ENCODE peak calls at places on chromosomes 2 and 18, in six cellular contexts. One of them, this sample, is unnamed.

GRCh38 chr2:46977266-46977665 is 61.7 kb upstream of the MCFD2 start:
- DNase-seq in CD8-positive, alpha-beta memory T cell: no peak
- DNase-seq in GM23248: no peak
- DNase-seq in MM.1S: no peak
- DNase-seq in neural progenitor cell: no peak
- DNase-seq in small intestine: no peak
- DNase-seq in this sample: no peak

GRCh38 chr2:152154462-152154861 is 21.1 kb downstream of the STAM2 start:
- DNase-seq in CD8-positive, alpha-beta memory T cell: no peak
- DNase-seq in MM.1S: no peak
- DNase-seq in GM23248: no peak
- DNase-seq in small intestine: no peak
- DNase-seq in neural progenitor cell: no peak
- DNase-seq in this sample: no peak

GRCh38 chr2:173249661-173250641 is 104.7 kb upstream of the CDCA7 start:
- DNase-seq in small intestine: no peak
- DNase-seq in neural progenitor cell: peak
- DNase-seq in CD8-positive, alpha-beta memory T cell: no peak
- DNase-seq in MM.1S: no peak
- DNase-seq in GM23248: no peak
- DNase-seq in this sample: no peak

GRCh38 chr2:119264781-119265692 is 41.4 kb downstream of the STEAP3 start:
- DNase-seq in CD8-positive, alpha-beta memory T cell: no peak
- DNase-seq in small intestine: peak
- DNase-seq in MM.1S: peak
- DNase-seq in GM23248: peak
- DNase-seq in neural progenitor cell: peak
- DNase-seq in this sample: no peak

GRCh38 chr18:39935598-39935997 is 2019.4 kb upstream of the PIK3C3 start:
- DNase-seq in neural progenitor cell: no peak
- DNase-seq in small intestine: no peak
- DNase-seq in CD8-positive, alpha-beta memory T cell: no peak
- DNase-seq in GM23248: no peak
- DNase-seq in MM.1S: no peak
- DNase-seq in this sample: no peak

GRCh38 chr2:240839152-240840143 is 19.4 kb upstream of the KIF1A start:
- DNase-seq in GM23248: no peak
- DNase-seq in CD8-positive, alpha-beta memory T cell: no peak
- DNase-seq in neural progenitor cell: no peak
- DNase-seq in MM.1S: no peak
- DNase-seq in small intestine: no peak
- DNase-seq in this sample: no peak

GRCh38 chr2:57906152-57906732 is 140.4 kb upstream of the VRK2 start:
- DNase-seq in small intestine: peak
- DNase-seq in MM.1S: peak
- DNase-seq in GM23248: peak
- DNase-seq in CD8-positive, alpha-beta memory T cell: no peak
- DNase-seq in neural progenitor cell: peak
- DNase-seq in this sample: no peak

GRCh38 chr2:183057333-183057985 is 19.2 kb upstream of the NCKAP1 start:
- DNase-seq in CD8-positive, alpha-beta memory T cell: no peak
- DNase-seq in neural progenitor cell: no peak
- DNase-seq in small intestine: peak
- DNase-seq in MM.1S: no peak
- DNase-seq in GM23248: no peak
- DNase-seq in this sample: no peak

GRCh38 chr2:18588049-18588448 is 1.3 kb downstream of the NT5C1B start:
- DNase-seq in CD8-positive, alpha-beta memory T cell: no peak
- DNase-seq in MM.1S: no peak
- DNase-seq in neural progenitor cell: no peak
- DNase-seq in small intestine: no peak
- DNase-seq in GM23248: no peak
- DNase-seq in this sample: no peak

GRCh38 chr2:109475531-109476210 is 138.1 kb downstream of the SEPTIN10 start:
- DNase-seq in small intestine: no peak
- DNase-seq in GM23248: peak
- DNase-seq in CD8-positive, alpha-beta memory T cell: no peak
- DNase-seq in MM.1S: peak
- DNase-seq in neural progenitor cell: no peak
- DNase-seq in this sample: no peak

GRCh38 chr18:76064998-76065397 is 430.0 kb downstream of the ZNF516 start:
- DNase-seq in GM23248: no peak
- DNase-seq in small intestine: no peak
- DNase-seq in MM.1S: no peak
- DNase-seq in CD8-positive, alpha-beta memory T cell: no peak
- DNase-seq in neural progenitor cell: peak
- DNase-seq in this sample: no peak

GRCh38 chr2:138780451-138780880 is 276 bp upstream of the NXPH2 start:
- DNase-seq in small intestine: no peak
- DNase-seq in MM.1S: no peak
- DNase-seq in CD8-positive, alpha-beta memory T cell: no peak
- DNase-seq in neural progenitor cell: peak
- DNase-seq in GM23248: no peak
- DNase-seq in this sample: no peak
- H3K4me3 ChIP-seq in small intestine: no peak
- H3K4me3 ChIP-seq in MM.1S: no peak
- H3K4me3 ChIP-seq in CD8-positive, alpha-beta memory T cell: no peak
- H3K4me3 ChIP-seq in neural progenitor cell: peak
- H3K4me3 ChIP-seq in GM23248: no peak
- H3K4me3 ChIP-seq in this sample: peak

DNA sequence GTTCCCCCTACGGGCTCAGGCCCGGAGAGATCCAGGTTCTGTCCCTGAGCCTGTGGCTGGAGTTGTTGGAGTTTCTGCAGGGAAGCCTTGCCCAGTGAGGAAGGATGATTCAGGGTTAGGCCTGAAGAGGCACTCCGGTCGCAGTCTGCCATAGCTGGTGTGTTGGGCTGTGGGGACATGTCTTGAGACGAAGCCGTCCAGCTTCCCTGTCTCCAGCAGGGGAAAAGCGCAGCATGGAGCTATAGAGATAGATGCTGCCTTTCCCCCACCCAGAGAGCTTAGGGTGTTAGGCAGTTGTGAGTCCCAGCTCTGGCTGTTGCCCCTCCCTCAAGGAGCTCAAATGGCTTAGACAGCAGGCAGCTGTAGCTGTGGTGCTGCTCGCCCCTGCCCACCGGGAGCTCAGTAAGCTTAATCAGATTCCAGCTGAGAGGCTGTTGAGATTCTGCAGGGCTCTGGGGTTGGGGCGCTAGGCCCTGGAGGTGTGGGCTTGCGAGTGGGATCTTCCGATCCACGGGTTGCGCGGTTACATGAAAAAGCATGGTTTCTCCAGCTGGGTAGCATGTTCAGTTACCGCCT is 103.9 kb downstream of the PMAIP1 start:
- DNase-seq in CD8-positive, alpha-beta memory T cell: no peak
- DNase-seq in MM.1S: no peak
- DNase-seq in neural progenitor cell: peak
- DNase-seq in GM23248: no peak
- DNase-seq in small intestine: no peak
- DNase-seq in this sample: no peak
- H3K27ac ChIP-seq in CD8-positive, alpha-beta memory T cell: no peak
- H3K27ac ChIP-seq in MM.1S: no peak
- H3K27ac ChIP-seq in neural progenitor cell: no peak
- H3K27ac ChIP-seq in GM23248: no peak
- H3K27ac ChIP-seq in small intestine: no peak
- H3K27ac ChIP-seq in this sample: no peak

GRCh38 chr2:149585317-149585885 is 2.2 kb downstream of the MMADHC start:
- DNase-seq in CD8-positive, alpha-beta memory T cell: no peak
- DNase-seq in small intestine: no peak
- DNase-seq in GM23248: no peak
- DNase-seq in neural progenitor cell: no peak
- DNase-seq in MM.1S: no peak
- DNase-seq in this sample: no peak
- H3K4me3 ChIP-seq in CD8-positive, alpha-beta memory T cell: no peak
- H3K4me3 ChIP-seq in small intestine: no peak
- H3K4me3 ChIP-seq in GM23248: peak
- H3K4me3 ChIP-seq in neural progenitor cell: peak
- H3K4me3 ChIP-seq in MM.1S: no peak
- H3K4me3 ChIP-seq in this sample: peak

GRCh38 chr2:9497017-9497416 is 22.7 kb downstream of the IAH1 start:
- DNase-seq in GM23248: no peak
- DNase-seq in neural progenitor cell: no peak
- DNase-seq in MM.1S: no peak
- DNase-seq in small intestine: peak
- DNase-seq in CD8-positive, alpha-beta memory T cell: no peak
- DNase-seq in this sample: no peak
- H3K27ac ChIP-seq in GM23248: no peak
- H3K27ac ChIP-seq in neural progenitor cell: no peak
- H3K27ac ChIP-seq in MM.1S: no peak
- H3K27ac ChIP-seq in small intestine: no peak
- H3K27ac ChIP-seq in CD8-positive, alpha-beta memory T cell: no peak
- H3K27ac ChIP-seq in this sample: no peak

DNA sequence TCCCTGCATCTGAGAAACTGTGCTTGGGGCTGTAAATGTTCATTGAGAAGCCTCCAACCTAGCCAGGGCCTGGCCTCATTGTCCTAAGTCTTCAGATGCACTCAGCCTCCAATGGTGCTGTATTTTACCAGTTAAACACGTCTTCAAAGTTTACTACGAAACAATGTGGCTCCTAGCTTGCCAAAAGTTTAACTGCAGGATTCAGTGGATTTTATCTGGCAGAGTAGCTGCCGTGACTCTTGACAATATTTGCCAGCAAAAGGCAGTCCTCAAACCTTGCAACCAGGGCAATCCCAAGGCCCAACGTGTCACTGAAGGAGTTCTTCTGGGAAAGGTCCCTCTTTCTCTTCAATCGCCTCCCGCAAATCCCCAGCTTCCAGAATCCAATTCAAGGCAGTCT is 1.1 kb downstream of the PID1 start:
- DNase-seq in small intestine: peak
- DNase-seq in GM23248: peak
- DNase-seq in CD8-positive, alpha-beta memory T cell: no peak
- DNase-seq in neural progenitor cell: no peak
- DNase-seq in MM.1S: no peak
- DNase-seq in this sample: no peak
- H3K4me3 ChIP-seq in small intestine: no peak
- H3K4me3 ChIP-seq in GM23248: peak
- H3K4me3 ChIP-seq in CD8-positive, alpha-beta memory T cell: no peak
- H3K4me3 ChIP-seq in neural progenitor cell: no peak
- H3K4me3 ChIP-seq in MM.1S: no peak
- H3K4me3 ChIP-seq in this sample: peak

GRCh38 chr2:103166406-103167324 is 404.8 kb downstream of the TMEM182 start:
- DNase-seq in CD8-positive, alpha-beta memory T cell: no peak
- DNase-seq in MM.1S: no peak
- DNase-seq in small intestine: peak
- DNase-seq in GM23248: no peak
- DNase-seq in neural progenitor cell: no peak
- DNase-seq in this sample: no peak
- H3K27ac ChIP-seq in CD8-positive, alpha-beta memory T cell: no peak
- H3K27ac ChIP-seq in MM.1S: no peak
- H3K27ac ChIP-seq in small intestine: no peak
- H3K27ac ChIP-seq in GM23248: no peak
- H3K27ac ChIP-seq in neural progenitor cell: no peak
- H3K27ac ChIP-seq in this sample: no peak

GRCh38 chr2:74017181-74017580 is 32.5 kb downstream of the TET3 start:
- DNase-seq in CD8-positive, alpha-beta memory T cell: no peak
- DNase-seq in small intestine: no peak
- DNase-seq in GM23248: no peak
- DNase-seq in neural progenitor cell: no peak
- DNase-seq in MM.1S: no peak
- DNase-seq in this sample: no peak

GRCh38 chr2:74019516-74019915 is 34.8 kb downstream of the TET3 start:
- DNase-seq in GM23248: no peak
- DNase-seq in neural progenitor cell: no peak
- DNase-seq in CD8-positive, alpha-beta memory T cell: no peak
- DNase-seq in MM.1S: no peak
- DNase-seq in small intestine: no peak
- DNase-seq in this sample: no peak

GRCh38 chr2:74021407-74021755 is 36.7 kb downstream of the TET3 start:
- DNase-seq in CD8-positive, alpha-beta memory T cell: no peak
- DNase-seq in MM.1S: no peak
- DNase-seq in small intestine: no peak
- DNase-seq in neural progenitor cell: no peak
- DNase-seq in GM23248: no peak
- DNase-seq in this sample: no peak

GRCh38 chr2:74024216-74024615 is 39.5 kb downstream of the TET3 start:
- DNase-seq in CD8-positive, alpha-beta memory T cell: no peak
- DNase-seq in MM.1S: no peak
- DNase-seq in neural progenitor cell: no peak
- DNase-seq in small intestine: no peak
- DNase-seq in GM23248: no peak
- DNase-seq in this sample: no peak

DNA sequence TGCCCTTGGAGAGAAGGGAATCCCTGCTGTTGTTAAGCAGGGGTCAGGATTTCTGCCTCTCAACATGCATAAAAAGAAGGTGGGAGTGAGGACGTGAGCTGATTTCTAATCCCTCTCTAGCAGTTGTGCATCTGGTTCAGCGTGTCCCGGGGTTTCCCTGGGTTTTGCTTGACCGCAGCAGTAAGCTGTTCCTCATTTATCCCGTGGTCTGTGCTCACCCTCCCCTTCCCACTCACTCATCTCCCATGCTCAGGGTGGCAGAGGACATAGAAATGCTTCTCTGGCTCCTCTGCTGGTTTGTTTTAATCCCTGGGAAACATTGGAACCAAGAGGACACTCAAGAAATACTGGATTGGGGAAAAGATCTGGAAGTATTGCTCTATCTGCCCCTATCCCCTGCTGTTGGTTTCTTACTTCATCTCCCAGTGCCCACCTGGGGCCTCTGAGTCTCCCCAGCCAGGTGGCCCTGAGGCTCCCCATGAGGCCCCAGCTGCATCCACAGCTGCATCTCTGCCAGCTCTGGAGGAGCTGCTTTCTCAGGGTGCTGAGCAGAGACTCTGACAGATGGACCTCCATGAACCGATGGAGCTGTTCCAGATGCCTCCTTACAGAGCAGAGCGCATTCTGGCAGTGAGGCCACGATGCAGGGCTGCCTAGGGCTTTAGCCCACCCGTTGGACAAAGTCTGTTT is 36.2 kb downstream of the TET3 start:
- DNase-seq in small intestine: no peak
- DNase-seq in GM23248: no peak
- DNase-seq in CD8-positive, alpha-beta memory T cell: no peak
- DNase-seq in MM.1S: no peak
- DNase-seq in neural progenitor cell: no peak
- DNase-seq in this sample: no peak
- H3K4me3 ChIP-seq in small intestine: no peak
- H3K4me3 ChIP-seq in GM23248: no peak
- H3K4me3 ChIP-seq in CD8-positive, alpha-beta memory T cell: no peak
- H3K4me3 ChIP-seq in MM.1S: no peak
- H3K4me3 ChIP-seq in neural progenitor cell: no peak
- H3K4me3 ChIP-seq in this sample: no peak

GRCh38 chr2:37854676-37855282 is 70.3 kb upstream of the RMDN2 start:
- DNase-seq in MM.1S: no peak
- DNase-seq in GM23248: no peak
- DNase-seq in small intestine: no peak
- DNase-seq in CD8-positive, alpha-beta memory T cell: no peak
- DNase-seq in neural progenitor cell: no peak
- DNase-seq in this sample: no peak

GRCh38 chr2:37852585-37853014 is 72.5 kb upstream of the RMDN2 start:
- DNase-seq in MM.1S: no peak
- DNase-seq in small intestine: no peak
- DNase-seq in neural progenitor cell: no peak
- DNase-seq in CD8-positive, alpha-beta memory T cell: no peak
- DNase-seq in GM23248: no peak
- DNase-seq in this sample: no peak

GRCh38 chr2:37851428-37851827 is 73.7 kb upstream of the RMDN2 start:
- DNase-seq in MM.1S: no peak
- DNase-seq in GM23248: no peak
- DNase-seq in small intestine: no peak
- DNase-seq in neural progenitor cell: no peak
- DNase-seq in CD8-positive, alpha-beta memory T cell: no peak
- DNase-seq in this sample: no peak

GRCh38 chr2:37849908-37850307 is 75.2 kb upstream of the RMDN2 start:
- DNase-seq in neural progenitor cell: no peak
- DNase-seq in GM23248: no peak
- DNase-seq in MM.1S: no peak
- DNase-seq in CD8-positive, alpha-beta memory T cell: no peak
- DNase-seq in small intestine: no peak
- DNase-seq in this sample: no peak

GRCh38 chr2:37851828-37852584 is 73.1 kb upstream of the RMDN2 start:
- DNase-seq in MM.1S: peak
- DNase-seq in neural progenitor cell: no peak
- DNase-seq in GM23248: no peak
- DNase-seq in CD8-positive, alpha-beta memory T cell: no peak
- DNase-seq in small intestine: no peak
- DNase-seq in this sample: no peak
- H3K27ac ChIP-seq in MM.1S: peak
- H3K27ac ChIP-seq in neural progenitor cell: no peak
- H3K27ac ChIP-seq in GM23248: no peak
- H3K27ac ChIP-seq in CD8-positive, alpha-beta memory T cell: peak
- H3K27ac ChIP-seq in small intestine: peak
- H3K27ac ChIP-seq in this sample: peak

This sample was measured in thoracic aorta.